ENCODE peak calls at places on chromosomes 12 and 14, in four cellular contexts. One of them, this sample, is unnamed.
A peak's percentile ranks its signal among the peaks of the same experiment; 100 is the strongest.

GRCh38 chr12:107681455-107681835 is 4.2 kb upstream of the PWP1 start:
- DNase-seq in HepG2: no peak
- DNase-seq in K562: no peak
- DNase-seq in WTC11: no peak
- DNase-seq in this sample: no peak

GRCh38 chr12:52524898-52525591 is 4.9 kb upstream of the KRT5 start:
- DNase-seq in WTC11: no peak
- DNase-seq in HepG2: no peak
- DNase-seq in K562: no peak
- DNase-seq in this sample: no peak

GRCh38 chr14:69657961-69658360 is 46.6 kb downstream of the SUSD6 start:
- DNase-seq in WTC11: peak; percentile 22
- DNase-seq in K562: peak; percentile 20
- DNase-seq in HepG2: peak; percentile 63
- DNase-seq in this sample: no peak

GRCh38 chr14:101174522-101174838 is 271.0 kb upstream of the RTL1 start:
- DNase-seq in HepG2: no peak
- DNase-seq in K562: no peak
- DNase-seq in WTC11: no peak
- DNase-seq in this sample: no peak

GRCh38 chr12:30756074-30756473 is 1.3 kb upstream of the CAPRIN2 start:
- DNase-seq in HepG2: peak; percentile 48
- DNase-seq in K562: no peak
- DNase-seq in WTC11: no peak
- DNase-seq in this sample: no peak

GRCh38 chr12:19130224-19131019 is 889 bp downstream of the PLEKHA5 start:
- DNase-seq in K562: peak; percentile 46
- DNase-seq in WTC11: peak; percentile 67
- DNase-seq in HepG2: no peak
- DNase-seq in this sample: peak; percentile 33

GRCh38 chr14:32491413-32492016 is 162.4 kb downstream of the AKAP6 start:
- DNase-seq in K562: no peak
- DNase-seq in HepG2: no peak
- DNase-seq in WTC11: no peak
- DNase-seq in this sample: no peak

GRCh38 chr12:129750426-129750825 is 153.4 kb downstream of the TMEM132D start:
- DNase-seq in K562: no peak
- DNase-seq in WTC11: no peak
- DNase-seq in HepG2: no peak
- DNase-seq in this sample: no peak

GRCh38 chr12:105092336-105092735 is 8.1 kb upstream of the ALDH1L2 start:
- DNase-seq in HepG2: no peak
- DNase-seq in K562: no peak
- DNase-seq in WTC11: peak; percentile 75
- DNase-seq in this sample: no peak

GRCh38 chr12:50508420-50508819 is 3.6 kb downstream of the DIP2B start:
- DNase-seq in K562: no peak
- DNase-seq in WTC11: no peak
- DNase-seq in HepG2: no peak
- DNase-seq in this sample: no peak

GRCh38 chr12:49364989-49365388 is 2.3 kb upstream of the SPATS2 start:
- DNase-seq in HepG2: no peak
- DNase-seq in WTC11: no peak
- DNase-seq in K562: no peak
- DNase-seq in this sample: no peak

GRCh38 chr14:61466249-61466904 is 145.0 kb downstream of the PRKCH start:
- DNase-seq in HepG2: peak; percentile 69
- DNase-seq in WTC11: peak; percentile 65
- DNase-seq in K562: no peak
- DNase-seq in this sample: no peak

GRCh38 chr12:48219635-48220034 is 16.5 kb upstream of the OR10AD1 start:
- DNase-seq in WTC11: no peak
- DNase-seq in HepG2: no peak
- DNase-seq in K562: no peak
- DNase-seq in this sample: no peak

DNA sequence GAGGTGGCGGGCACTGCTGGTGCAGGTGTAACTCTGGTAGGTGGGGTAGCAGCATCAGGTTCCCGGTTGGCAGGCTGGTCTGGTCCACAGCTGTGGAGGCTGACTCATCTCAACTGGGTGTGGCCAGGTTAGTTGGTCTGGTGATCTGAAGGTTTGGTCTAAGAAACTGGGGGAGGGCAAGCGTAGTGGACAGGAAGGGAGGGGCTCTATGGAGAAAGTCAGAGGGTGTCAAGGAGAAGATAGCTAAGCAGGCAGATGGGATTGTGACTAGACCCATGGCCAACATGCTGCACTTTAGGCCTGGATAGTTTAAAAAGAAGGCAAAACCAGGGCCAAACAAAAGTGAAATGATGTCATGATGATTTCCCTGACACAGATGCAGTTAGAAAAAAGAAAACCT is 7.9 kb downstream of the TRIM9 start:
- DNase-seq in WTC11: peak; percentile 32
- DNase-seq in K562: peak; percentile 34
- DNase-seq in HepG2: no peak
- DNase-seq in this sample: no peak
- TF ChIP-seq ELF4 in WTC11: no peak
- TF ChIP-seq ELF4 in K562: no peak
- TF ChIP-seq ELF4 in HepG2: no peak
- TF ChIP-seq ELF4 in this sample: no peak

GRCh38 chr14:22753586-22753985 is 12.9 kb upstream of the OXA1L start:
- DNase-seq in WTC11: no peak
- DNase-seq in HepG2: peak; percentile 56
- DNase-seq in K562: no peak
- DNase-seq in this sample: no peak
- TF ChIP-seq ELF4 in WTC11: no peak
- TF ChIP-seq ELF4 in HepG2: no peak
- TF ChIP-seq ELF4 in K562: no peak
- TF ChIP-seq ELF4 in this sample: no peak

GRCh38 chr12:76195920-76196319 is 111.4 kb upstream of the NAP1L1 start:
- DNase-seq in WTC11: no peak
- DNase-seq in K562: no peak
- DNase-seq in HepG2: no peak
- DNase-seq in this sample: no peak
- TF ChIP-seq ELF4 in WTC11: no peak
- TF ChIP-seq ELF4 in K562: no peak
- TF ChIP-seq ELF4 in HepG2: no peak
- TF ChIP-seq ELF4 in this sample: no peak

DNA sequence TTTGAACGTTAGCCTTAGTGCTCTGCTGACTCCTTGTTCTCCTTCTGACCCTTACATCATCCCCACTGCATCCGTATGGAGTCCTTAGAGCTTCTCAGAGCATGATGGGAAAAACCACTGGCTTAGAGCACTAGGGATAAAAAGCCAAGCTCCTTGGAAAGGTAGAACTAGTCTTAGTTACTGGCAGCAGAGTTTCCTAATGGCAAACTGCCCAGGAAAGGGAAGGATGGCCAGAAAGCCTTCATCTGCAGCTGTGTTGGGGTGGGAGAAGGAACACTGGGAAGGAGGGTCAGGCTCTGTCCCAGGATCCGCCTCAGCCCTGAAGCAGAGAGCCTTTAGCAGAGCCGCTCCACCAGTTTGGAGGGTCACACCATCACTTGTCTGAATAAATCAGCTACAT is 18.8 kb upstream of the GALNT8 start:
- DNase-seq in K562: no peak
- DNase-seq in HepG2: no peak
- DNase-seq in WTC11: no peak
- DNase-seq in this sample: no peak
- TF ChIP-seq ELF4 in K562: no peak
- TF ChIP-seq ELF4 in HepG2: no peak
- TF ChIP-seq ELF4 in WTC11: no peak
- TF ChIP-seq ELF4 in this sample: no peak

DNA sequence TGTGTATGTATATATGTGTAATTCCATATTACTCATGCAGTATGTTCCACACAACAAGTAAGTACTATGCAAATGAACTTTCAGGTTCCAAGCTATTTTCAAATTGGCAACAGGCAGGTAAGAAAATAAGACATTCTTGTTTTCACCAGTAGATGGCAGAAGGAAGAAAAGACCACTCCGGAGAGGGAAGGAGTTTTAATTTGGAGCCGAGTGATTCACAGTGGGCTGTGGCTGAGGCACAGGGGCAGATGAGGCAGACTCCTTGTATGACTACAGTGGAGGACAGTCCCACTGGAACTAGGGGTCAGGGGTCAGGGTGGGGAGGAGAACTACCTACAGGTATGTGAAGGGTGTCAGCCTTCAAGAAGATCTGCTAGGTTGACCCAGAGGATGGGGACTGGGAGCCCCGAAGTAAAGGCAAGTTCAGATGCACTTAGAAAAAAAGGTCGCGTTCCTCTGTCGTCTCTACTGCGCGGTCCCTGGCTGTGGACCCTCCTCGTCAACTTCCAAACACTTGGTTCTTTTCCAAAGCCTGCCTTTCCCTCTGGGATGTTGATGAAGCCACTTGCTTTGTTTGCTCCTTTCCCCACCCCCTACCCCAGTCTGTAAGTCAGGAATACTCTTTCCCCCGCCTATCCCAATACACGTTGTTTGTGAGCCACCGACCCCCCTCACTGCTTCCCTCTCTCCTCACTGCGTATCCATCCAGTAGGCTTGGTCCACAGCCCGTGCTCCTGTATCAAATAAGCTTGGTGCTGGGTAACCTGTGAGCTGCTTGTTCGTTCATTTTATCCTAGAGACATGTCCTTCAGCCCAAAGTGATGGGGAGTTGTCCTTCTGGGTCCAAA is 24.1 kb downstream of the DDX47 start:
- DNase-seq in WTC11: peak; percentile 16
- DNase-seq in HepG2: peak; percentile 37
- DNase-seq in K562: peak; percentile 54
- DNase-seq in this sample: peak; percentile 65
- TF ChIP-seq ELF4 in WTC11: no peak
- TF ChIP-seq ELF4 in HepG2: no peak
- TF ChIP-seq ELF4 in K562: no peak
- TF ChIP-seq ELF4 in this sample: no peak

This sample was measured in HEK293T.